ENCODE peak calls at places on chromosomes 7 and 10, in six cellular contexts. One of them, this sample, is unnamed.

GRCh38 chr10:70458329-70459060 is 17.0 kb upstream of the NODAL start:
- DNase-seq in fibroblast of lung: peak; percentile 73
- DNase-seq in colonic mucosa: peak; percentile 45
- DNase-seq in brain microvascular endothelial cell: peak; percentile 71
- DNase-seq in tibial nerve: peak; percentile 31
- DNase-seq in transverse colon: peak; percentile 67
- DNase-seq in this sample: peak; percentile 71

GRCh38 chr7:42138691-42139090 is 98.3 kb downstream of the GLI3 start:
- DNase-seq in fibroblast of lung: no peak
- DNase-seq in colonic mucosa: no peak
- DNase-seq in brain microvascular endothelial cell: no peak
- DNase-seq in tibial nerve: no peak
- DNase-seq in transverse colon: no peak
- DNase-seq in this sample: no peak

GRCh38 chr7:82803411-82803810 is 359.3 kb downstream of the PCLO start:
- DNase-seq in fibroblast of lung: peak; percentile 1
- DNase-seq in colonic mucosa: no peak
- DNase-seq in brain microvascular endothelial cell: no peak
- DNase-seq in tibial nerve: no peak
- DNase-seq in transverse colon: no peak
- DNase-seq in this sample: no peak

GRCh38 chr7:28776463-28777157 is 181.5 kb downstream of the TRIL start:
- DNase-seq in fibroblast of lung: no peak
- DNase-seq in colonic mucosa: no peak
- DNase-seq in brain microvascular endothelial cell: no peak
- DNase-seq in tibial nerve: no peak
- DNase-seq in transverse colon: no peak
- DNase-seq in this sample: no peak

GRCh38 chr10:61356342-61356741 is 96.8 kb downstream of the TMEM26 start:
- DNase-seq in fibroblast of lung: no peak
- DNase-seq in colonic mucosa: no peak
- DNase-seq in brain microvascular endothelial cell: no peak
- DNase-seq in tibial nerve: no peak
- DNase-seq in transverse colon: no peak
- DNase-seq in this sample: no peak

GRCh38 chr7:47466832-47467231 is 115.1 kb downstream of the TNS3 start:
- DNase-seq in fibroblast of lung: no peak
- DNase-seq in colonic mucosa: no peak
- DNase-seq in brain microvascular endothelial cell: no peak
- DNase-seq in tibial nerve: no peak
- DNase-seq in transverse colon: peak; percentile 76
- DNase-seq in this sample: no peak

GRCh38 chr7:135186841-135187253 is 16.3 kb upstream of the CYREN start:
- DNase-seq in fibroblast of lung: no peak
- DNase-seq in colonic mucosa: no peak
- DNase-seq in brain microvascular endothelial cell: no peak
- DNase-seq in tibial nerve: no peak
- DNase-seq in transverse colon: no peak
- DNase-seq in this sample: no peak

GRCh38 chr10:43195557-43195956 is 57.3 kb downstream of the CSGALNACT2 start:
- DNase-seq in fibroblast of lung: no peak
- DNase-seq in colonic mucosa: no peak
- DNase-seq in brain microvascular endothelial cell: no peak
- DNase-seq in tibial nerve: no peak
- DNase-seq in transverse colon: no peak
- DNase-seq in this sample: no peak

GRCh38 chr7:49878627-49879026 is 105.2 kb downstream of the VWC2 start:
- DNase-seq in fibroblast of lung: no peak
- DNase-seq in colonic mucosa: no peak
- DNase-seq in brain microvascular endothelial cell: no peak
- DNase-seq in tibial nerve: no peak
- DNase-seq in transverse colon: no peak
- DNase-seq in this sample: no peak

GRCh38 chr10:71274901-71275796 is 43.9 kb upstream of the SLC29A3 start:
- DNase-seq in fibroblast of lung: no peak
- DNase-seq in colonic mucosa: no peak
- DNase-seq in brain microvascular endothelial cell: no peak
- DNase-seq in tibial nerve: no peak
- DNase-seq in transverse colon: no peak
- DNase-seq in this sample: no peak

GRCh38 chr7:43727494-43727893 is 1.8 kb downstream of the COA1 start:
- DNase-seq in fibroblast of lung: no peak
- DNase-seq in colonic mucosa: no peak
- DNase-seq in brain microvascular endothelial cell: no peak
- DNase-seq in tibial nerve: no peak
- DNase-seq in transverse colon: no peak
- DNase-seq in this sample: no peak
- H3K27ac ChIP-seq in fibroblast of lung: no peak overlapping the region
- H3K27ac ChIP-seq in colonic mucosa: no peak overlapping the region
- H3K27ac ChIP-seq in brain microvascular endothelial cell: no peak overlapping the region
- H3K27ac ChIP-seq in tibial nerve: no peak overlapping the region
- H3K27ac ChIP-seq in transverse colon: no peak overlapping the region
- H3K27ac ChIP-seq in this sample: no peak overlapping the region

DNA sequence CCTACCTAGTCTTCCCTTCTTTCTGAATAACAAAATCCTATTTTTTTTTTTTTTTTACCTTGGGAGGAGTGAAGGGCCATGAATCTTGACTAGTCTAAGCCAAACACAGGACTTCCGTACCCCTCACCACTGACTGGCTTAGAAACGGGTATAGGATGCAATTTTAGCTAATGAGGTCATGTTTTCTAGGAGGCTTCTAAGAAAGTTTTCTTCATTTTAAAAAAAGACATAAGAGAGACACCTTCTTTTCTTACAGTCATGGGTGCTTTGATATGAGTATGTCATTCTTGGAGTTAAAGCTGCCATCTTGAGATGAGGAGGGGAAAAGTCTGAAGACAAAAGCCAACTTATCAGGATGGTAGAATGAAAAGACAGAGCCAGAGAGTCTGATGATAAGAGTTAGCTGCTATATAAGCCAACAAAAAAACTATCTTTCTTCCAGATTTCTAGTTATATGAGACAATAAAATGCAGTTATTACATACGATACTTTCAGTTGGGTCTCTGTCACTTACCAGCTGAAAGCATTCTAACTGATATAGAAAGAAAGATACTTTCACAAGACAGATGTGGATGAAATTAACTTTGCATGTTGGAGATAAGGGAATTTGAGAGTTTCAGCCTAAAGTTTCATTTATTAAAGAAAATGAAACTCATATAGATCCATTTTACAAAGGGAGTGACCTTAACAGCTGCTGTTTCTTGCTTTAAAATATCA is 34.0 kb downstream of the ZNF438 start:
- DNase-seq in fibroblast of lung: no peak
- DNase-seq in colonic mucosa: no peak
- DNase-seq in brain microvascular endothelial cell: no peak
- DNase-seq in tibial nerve: no peak
- DNase-seq in transverse colon: no peak
- DNase-seq in this sample: no peak
- H3K4me3 ChIP-seq in fibroblast of lung: no peak overlapping the region
- H3K4me3 ChIP-seq in colonic mucosa: no peak overlapping the region
- H3K4me3 ChIP-seq in brain microvascular endothelial cell: no peak overlapping the region
- H3K4me3 ChIP-seq in tibial nerve: no peak overlapping the region
- H3K4me3 ChIP-seq in transverse colon: no peak overlapping the region
- H3K4me3 ChIP-seq in this sample: no peak overlapping the region

GRCh38 chr7:13111230-13111629 is 423.8 kb downstream of the ARL4A start:
- DNase-seq in fibroblast of lung: no peak
- DNase-seq in colonic mucosa: no peak
- DNase-seq in brain microvascular endothelial cell: peak; percentile 4
- DNase-seq in tibial nerve: no peak
- DNase-seq in transverse colon: no peak
- DNase-seq in this sample: no peak
- H3K36me3 ChIP-seq in fibroblast of lung: no peaks in the 10 kb centered on the region
- H3K36me3 ChIP-seq in colonic mucosa: no peaks in the 10 kb centered on the region
- H3K36me3 ChIP-seq in brain microvascular endothelial cell: no peaks in the 10 kb centered on the region
- H3K36me3 ChIP-seq in tibial nerve: no peaks in the 10 kb centered on the region
- H3K36me3 ChIP-seq in transverse colon: no peaks in the 10 kb centered on the region
- H3K36me3 ChIP-seq in this sample: no peaks in the 10 kb centered on the region

DNA sequence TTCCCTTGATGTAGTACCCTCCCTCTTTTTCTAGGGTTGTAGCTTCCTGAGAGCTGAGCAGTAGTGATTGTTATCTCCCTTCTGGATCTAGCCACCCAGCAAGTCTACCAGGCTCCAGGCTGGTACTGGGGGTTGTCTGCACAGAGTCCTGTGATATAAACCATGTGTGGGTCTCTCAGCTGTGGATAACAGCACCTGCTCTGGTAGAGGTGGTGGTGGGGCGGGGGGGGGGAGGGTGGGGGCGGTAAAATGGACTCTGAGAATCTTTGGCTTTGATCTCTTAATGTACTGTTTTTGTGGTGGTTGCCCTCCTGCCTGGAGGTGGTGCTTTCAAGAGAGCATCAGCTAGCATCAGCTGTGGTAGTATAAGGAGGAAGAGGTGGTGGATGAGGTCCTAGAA is 302.0 kb upstream of the CHRM2 start:
- DNase-seq in fibroblast of lung: no peak
- DNase-seq in colonic mucosa: no peak
- DNase-seq in brain microvascular endothelial cell: no peak
- DNase-seq in tibial nerve: no peak
- DNase-seq in transverse colon: no peak
- DNase-seq in this sample: no peak
- H3K27ac ChIP-seq in fibroblast of lung: no peak overlapping the region
- H3K27ac ChIP-seq in colonic mucosa: no peak overlapping the region
- H3K27ac ChIP-seq in brain microvascular endothelial cell: no peak overlapping the region
- H3K27ac ChIP-seq in tibial nerve: no peak overlapping the region
- H3K27ac ChIP-seq in transverse colon: no peak overlapping the region
- H3K27ac ChIP-seq in this sample: no peak overlapping the region

DNA sequence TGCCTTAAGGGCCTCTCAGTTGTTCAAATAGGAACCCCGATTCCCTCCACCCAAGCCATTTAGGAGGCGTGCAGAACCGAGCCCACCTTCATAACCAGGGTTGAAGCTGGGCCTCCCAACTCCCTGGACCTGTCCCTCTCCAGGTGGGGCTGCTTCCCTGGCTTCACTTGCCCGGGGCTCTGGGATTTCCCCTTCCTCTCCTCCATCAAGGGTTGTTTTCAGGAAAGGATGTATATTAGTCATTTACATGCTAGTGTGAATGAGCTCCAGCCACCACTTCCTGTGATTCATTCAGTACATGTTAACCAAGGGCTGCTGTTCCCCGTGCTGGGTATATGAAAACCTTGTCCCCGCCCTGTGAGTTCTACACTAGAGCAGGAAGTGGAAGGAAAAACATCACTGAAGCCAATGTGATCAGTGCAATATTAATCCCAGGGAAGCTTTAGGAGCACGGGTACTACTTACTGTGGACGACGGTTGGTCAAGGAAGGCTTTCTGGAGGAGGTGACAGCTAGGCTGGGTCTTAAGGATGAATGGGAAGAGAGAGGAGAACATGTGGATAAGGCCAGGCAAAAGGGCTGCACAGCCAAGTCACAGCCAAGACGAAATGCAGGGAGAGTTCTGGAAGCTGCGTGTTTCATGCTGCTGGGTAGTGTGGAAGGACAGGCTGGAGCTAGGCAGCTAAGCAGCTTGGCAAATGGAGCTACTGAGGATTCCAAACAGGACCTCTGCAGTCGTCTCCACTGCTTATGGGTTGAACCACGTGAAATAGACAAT is 150.1 kb upstream of the SHH start:
- DNase-seq in fibroblast of lung: peak; percentile 42
- DNase-seq in colonic mucosa: peak; percentile 39
- DNase-seq in brain microvascular endothelial cell: peak; percentile 85
- DNase-seq in tibial nerve: no peak
- DNase-seq in transverse colon: no peak
- DNase-seq in this sample: no peak
- H3K4me3 ChIP-seq in fibroblast of lung: no peak overlapping the region
- H3K4me3 ChIP-seq in colonic mucosa: no peak overlapping the region
- H3K4me3 ChIP-seq in brain microvascular endothelial cell: no peak overlapping the region
- H3K4me3 ChIP-seq in tibial nerve: no peak overlapping the region
- H3K4me3 ChIP-seq in transverse colon: peak overlapping the region; percentile 5
- H3K4me3 ChIP-seq in this sample: no peak overlapping the region

DNA sequence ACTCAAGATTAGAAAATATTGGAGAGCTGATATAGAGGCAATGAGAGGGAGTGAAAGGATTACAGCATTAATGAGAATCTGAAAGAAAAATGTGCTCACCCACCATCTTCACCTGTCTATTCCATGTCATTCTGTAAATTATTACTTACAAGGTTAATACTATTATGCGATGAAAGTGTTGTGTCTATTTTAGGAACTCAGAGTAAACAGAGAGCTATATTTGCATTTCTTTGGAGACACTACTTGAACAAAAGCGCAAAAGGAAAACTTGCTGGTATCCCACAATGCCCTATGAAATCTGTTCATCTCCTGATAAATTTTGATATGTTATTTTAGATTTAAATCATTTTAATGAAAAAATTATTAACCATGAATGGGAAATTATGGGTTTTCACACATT is 196.1 kb downstream of the ZEB1 start:
- DNase-seq in fibroblast of lung: no peak
- DNase-seq in colonic mucosa: no peak
- DNase-seq in brain microvascular endothelial cell: no peak
- DNase-seq in tibial nerve: no peak
- DNase-seq in transverse colon: no peak
- DNase-seq in this sample: no peak
- H3K36me3 ChIP-seq in fibroblast of lung: peaks cover 9% of the 10 kb centered on the region
- H3K36me3 ChIP-seq in colonic mucosa: no peaks in the 10 kb centered on the region
- H3K36me3 ChIP-seq in brain microvascular endothelial cell: peaks cover 5% of the 10 kb centered on the region
- H3K36me3 ChIP-seq in tibial nerve: no peaks in the 10 kb centered on the region
- H3K36me3 ChIP-seq in transverse colon: no peaks in the 10 kb centered on the region
- H3K36me3 ChIP-seq in this sample: peaks cover 5% of the 10 kb centered on the region

GRCh38 chr7:127584648-127585043 is 750 bp downstream of the GCC1 start:
- DNase-seq in fibroblast of lung: no peak
- DNase-seq in colonic mucosa: no peak
- DNase-seq in brain microvascular endothelial cell: no peak
- DNase-seq in tibial nerve: no peak
- DNase-seq in transverse colon: no peak
- DNase-seq in this sample: no peak
- H3K27ac ChIP-seq in fibroblast of lung: peak overlapping the region; percentile 83
- H3K27ac ChIP-seq in colonic mucosa: peak overlapping the region; percentile 80
- H3K27ac ChIP-seq in brain microvascular endothelial cell: peak overlapping the region; percentile 84
- H3K27ac ChIP-seq in tibial nerve: no peak overlapping the region
- H3K27ac ChIP-seq in transverse colon: peak overlapping the region; percentile 96
- H3K27ac ChIP-seq in this sample: peak overlapping the region; percentile 56

This sample was measured in WERI-Rb-1.